ENCODE peak calls at places on chromosome 16, in six cellular contexts. H is RWPE1, W is GM06990, M is psoas muscle, C is astrocyte of the spinal cord, T is heart left ventricle. A is an unnamed sample.

GRCh38 chr16:85755929-85756768 is 5.3 kb upstream of the C16orf74 start:
- DNase-seq in H (no peak), W (peak), M (no peak), C (peak), T (no peak), A (peak)

GRCh38 chr16:85192736-85193493 is 80.6 kb upstream of the CIBAR2 start:
- DNase-seq in H (no peak), W (no peak), M (no peak), C (no peak), T (no peak), A (no peak)

GRCh38 chr16:4142268-4142667 is 26.0 kb upstream of the ADCY9 start:
- DNase-seq in H (no peak), W (peak), M (no peak), C (no peak), T (no peak), A (peak)

GRCh38 chr16:66878067-66878466 is 2.2 kb upstream of the PDP2 start:
- DNase-seq in H (no peak), W (peak), M (no peak), C (peak), T (no peak), A (no peak)

GRCh38 chr16:2692948-2693651 is 10.8 kb downstream of the KCTD5 start:
- DNase-seq in H (no peak), W (no peak), M (peak), C (peak), T (no peak), A (no peak)

GRCh38 chr16:54342001-54342776 is 55.6 kb upstream of the IRX3 start:
- DNase-seq in H (peak), W (no peak), M (no peak), C (no peak), T (no peak), A (no peak)

GRCh38 chr16:80027007-80027965 is 426.7 kb upstream of the MAF start:
- DNase-seq in H (peak), W (peak), M (peak), C (peak), T (peak), A (no peak)

GRCh38 chr16:2786061-2786825 is 1.1 kb downstream of the PRSS33 start:
- DNase-seq in H (no peak), W (no peak), M (no peak), C (no peak), T (no peak), A (no peak)

GRCh38 chr16:9092282-9092962 is 978 bp downstream of the HAPSTR1 start:
- DNase-seq in H (peak), W (peak), M (peak), C (no peak), T (peak), A (peak)

GRCh38 chr16:50572700-50573099 is 24.5 kb downstream of the NKD1 start:
- DNase-seq in H (no peak), W (no peak), M (no peak), C (no peak), T (no peak), A (no peak)

GRCh38 chr16:75552951-75553350 is 3.1 kb downstream of the TMEM231 start:
- DNase-seq in H (no peak), W (no peak), M (no peak), C (no peak), T (no peak), A (no peak)

GRCh38 chr16:81706327-81707295 is 72.5 kb upstream of the PLCG2 start:
- DNase-seq in H (no peak), W (no peak), M (no peak), C (no peak), T (no peak), A (no peak)

GRCh38 chr16:71929048-71929447 is 33.7 kb downstream of the IST1 start:
- DNase-seq in H (no peak), W (no peak), M (peak), C (peak), T (peak), A (no peak)

GRCh38 chr16:2744711-2745110 is 7.7 kb upstream of the SRRM2 start:
- DNase-seq in H (no peak), W (no peak), M (no peak), C (no peak), T (no peak), A (no peak)

GRCh38 chr16:56286819-56287218 is 95.5 kb downstream of the GNAO1 start:
- DNase-seq in H (no peak), W (no peak), M (no peak), C (no peak), T (no peak), A (no peak)

GRCh38 chr16:11949527-11949926 is 7.7 kb upstream of the NPIPB2 start:
- DNase-seq in H (peak), W (no peak), M (no peak), C (peak), T (peak), A (peak)

GRCh38 chr16:67803894-67804293 is 2.5 kb downstream of the RANBP10 start:
- DNase-seq in H (no peak), W (no peak), M (no peak), C (no peak), T (no peak), A (no peak)

GRCh38 chr16:87930456-87930855 is 5.9 kb downstream of the CA5A start:
- DNase-seq in H (no peak), W (no peak), M (no peak), C (no peak), T (no peak), A (no peak)

GRCh38 chr16:51418258-51418657 is 267.2 kb upstream of the SALL1 start:
- DNase-seq in H (no peak), W (no peak), M (no peak), C (no peak), T (no peak), A (no peak)

GRCh38 chr16:1781758-1782407 is 488 bp downstream of the SPSB3 start:
- DNase-seq in H (peak), W (peak), M (peak), C (no peak), T (peak), A (no peak)

GRCh38 chr16:4924593-4925378 is 12.2 kb downstream of the PPL start:
- DNase-seq in H (peak), W (no peak), M (no peak), C (no peak), T (no peak), A (no peak)

GRCh38 chr16:30744146-30744545 is 4.1 kb upstream of the PHKG2 start:
- DNase-seq in H (no peak), W (no peak), M (no peak), C (no peak), T (no peak), A (no peak)

GRCh38 chr16:22235839-22236745 is 30.0 kb downstream of the EEF2K start:
- DNase-seq in H (no peak), W (no peak), M (no peak), C (no peak), T (no peak), A (no peak)

GRCh38 chr16:84823484-84823883 is 3.7 kb downstream of the CRISPLD2 start:
- DNase-seq in H (no peak), W (no peak), M (no peak), C (no peak), T (no peak), A (no peak)

GRCh38 chr16:50879873-50880695 is 138.2 kb downstream of the CYLD start:
- DNase-seq in H (no peak), W (no peak), M (no peak), C (no peak), T (no peak), A (no peak)

GRCh38 chr16:48462146-48462740 is 77.0 kb upstream of the SIAH1 start:
- DNase-seq in H (peak), W (no peak), M (no peak), C (no peak), T (no peak), A (no peak)

GRCh38 chr16:15857779-15858560 is 1.1 kb upstream of the MYH11 start:
- DNase-seq in H (no peak), W (no peak), M (peak), C (no peak), T (peak), A (peak)

GRCh38 chr16:72787519-72788268 is 260.2 kb downstream of the ZFHX3 start:
- DNase-seq in H (peak), W (peak), M (peak), C (peak), T (peak), A (peak)

GRCh38 chr16:29876186-29876577 is 13.2 kb upstream of the CDIPT start:
- DNase-seq in H (no peak), W (no peak), M (no peak), C (no peak), T (no peak), A (no peak)

GRCh38 chr16:83933885-83934683 is 19.0 kb upstream of the OSGIN1 start:
- DNase-seq in H (no peak), W (no peak), M (no peak), C (no peak), T (no peak), A (no peak)

GRCh38 chr16:70152578-70153302 is 20.8 kb upstream of the CLEC18C start:
- DNase-seq in H (no peak), W (no peak), M (no peak), C (no peak), T (no peak), A (peak)

GRCh38 chr16:73523209-73523608 is 475.3 kb upstream of the ZFHX3 start:
- DNase-seq in H (no peak), W (no peak), M (no peak), C (no peak), T (no peak), A (no peak)

GRCh38 chr16:64841071-64841470 is 280.8 kb downstream of the CDH11 start:
- DNase-seq in H (no peak), W (no peak), M (no peak), C (peak), T (no peak), A (no peak)

GRCh38 chr16:7511549-7512260 is 179.1 kb downstream of the RBFOX1 start:
- DNase-seq in H (no peak), W (no peak), M (no peak), C (no peak), T (no peak), A (no peak)

GRCh38 chr16:7506363-7506762 is 173.7 kb downstream of the RBFOX1 start:
- DNase-seq in H (no peak), W (no peak), M (no peak), C (no peak), T (no peak), A (no peak)

GRCh38 chr16:7509919-7510705 is 177.5 kb downstream of the RBFOX1 start:
- DNase-seq in H (no peak), W (no peak), M (no peak), C (no peak), T (no peak), A (no peak)

GRCh38 chr16:7505495-7505894 is 172.8 kb downstream of the RBFOX1 start:
- DNase-seq in H (no peak), W (no peak), M (no peak), C (no peak), T (no peak), A (no peak)

GRCh38 chr16:7508656-7509055 is 176.0 kb downstream of the RBFOX1 start:
- DNase-seq in H (no peak), W (no peak), M (no peak), C (no peak), T (no peak), A (no peak)
- TF ChIP-seq CTCF in H (no peak), W (no peak), M (no peak), C (no peak), T (no peak), A (no peak)

DNA sequence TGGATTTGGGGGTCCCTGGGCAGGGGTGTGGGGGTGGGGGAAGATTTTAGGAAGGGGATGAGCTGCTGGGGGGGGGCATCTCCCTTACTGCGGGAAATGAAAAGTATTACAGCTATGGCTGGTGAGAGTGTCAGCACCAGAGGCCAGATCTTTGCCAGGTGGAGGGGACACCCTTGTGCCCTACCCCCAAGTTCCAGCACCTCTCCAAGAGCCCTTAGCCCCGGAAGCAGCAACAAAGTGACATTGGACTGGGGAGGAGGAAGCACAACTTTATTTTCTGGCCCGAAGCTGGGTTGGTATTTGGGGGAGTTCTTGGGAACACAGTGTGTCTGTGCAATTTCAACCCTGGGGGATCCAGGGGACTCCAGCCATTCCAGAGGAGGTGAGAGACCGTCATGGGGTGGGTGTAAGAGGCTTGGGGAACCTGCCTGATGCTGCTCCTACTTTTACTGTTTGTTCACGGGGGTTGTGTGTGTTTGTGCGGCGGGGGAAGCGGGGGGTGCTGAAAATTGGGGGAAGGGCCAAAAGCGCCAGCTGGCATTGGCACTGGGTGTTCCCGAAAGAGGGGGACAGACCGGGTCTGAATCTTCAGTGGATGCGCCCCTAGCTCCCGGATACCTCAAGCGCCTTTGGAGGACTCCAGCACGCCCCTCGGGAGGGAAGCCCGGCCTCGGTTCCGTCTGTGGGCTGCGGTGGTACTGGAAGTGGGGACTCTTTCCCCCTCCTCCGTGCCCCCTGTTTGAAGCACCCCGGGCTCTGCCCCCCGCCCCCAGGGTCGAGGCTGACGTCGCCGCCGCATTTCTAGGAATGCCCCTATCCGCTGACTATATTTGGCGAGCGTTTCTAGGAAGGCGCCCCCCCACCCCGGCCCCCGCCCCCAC is 230.3 kb downstream of the MRTFB start:
- DNase-seq in H (peak), W (peak), M (peak), C (no peak), T (peak), A (no peak)
- TF ChIP-seq CTCF in H (peak), W (no peak), M (no peak), C (no peak), T (no peak), A (no peak)

DNA sequence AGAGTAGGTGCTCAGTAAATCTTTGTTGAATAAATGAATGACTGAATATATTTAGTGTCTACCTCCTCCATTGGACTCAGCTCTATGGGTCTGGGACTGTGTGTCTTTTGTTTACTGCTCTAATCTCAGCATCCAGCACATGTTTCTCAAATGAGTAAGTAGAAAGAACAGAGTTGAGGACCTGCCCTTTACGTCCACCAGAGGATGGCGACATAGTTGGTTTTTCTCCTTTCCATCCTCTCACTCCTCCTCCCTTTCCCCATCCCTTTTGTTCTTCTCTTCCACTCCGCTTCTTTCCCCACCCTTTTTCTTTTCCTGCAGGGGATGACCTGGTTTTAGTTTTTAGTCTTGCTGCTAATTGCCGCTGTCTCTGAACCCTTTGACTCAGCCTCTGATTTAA is 12.1 kb upstream of the CHP2 start:
- DNase-seq in H (no peak), W (no peak), M (no peak), C (no peak), T (no peak), A (no peak)
- TF ChIP-seq CTCF in H (no peak), W (no peak), M (no peak), C (no peak), T (no peak), A (no peak)

DNA sequence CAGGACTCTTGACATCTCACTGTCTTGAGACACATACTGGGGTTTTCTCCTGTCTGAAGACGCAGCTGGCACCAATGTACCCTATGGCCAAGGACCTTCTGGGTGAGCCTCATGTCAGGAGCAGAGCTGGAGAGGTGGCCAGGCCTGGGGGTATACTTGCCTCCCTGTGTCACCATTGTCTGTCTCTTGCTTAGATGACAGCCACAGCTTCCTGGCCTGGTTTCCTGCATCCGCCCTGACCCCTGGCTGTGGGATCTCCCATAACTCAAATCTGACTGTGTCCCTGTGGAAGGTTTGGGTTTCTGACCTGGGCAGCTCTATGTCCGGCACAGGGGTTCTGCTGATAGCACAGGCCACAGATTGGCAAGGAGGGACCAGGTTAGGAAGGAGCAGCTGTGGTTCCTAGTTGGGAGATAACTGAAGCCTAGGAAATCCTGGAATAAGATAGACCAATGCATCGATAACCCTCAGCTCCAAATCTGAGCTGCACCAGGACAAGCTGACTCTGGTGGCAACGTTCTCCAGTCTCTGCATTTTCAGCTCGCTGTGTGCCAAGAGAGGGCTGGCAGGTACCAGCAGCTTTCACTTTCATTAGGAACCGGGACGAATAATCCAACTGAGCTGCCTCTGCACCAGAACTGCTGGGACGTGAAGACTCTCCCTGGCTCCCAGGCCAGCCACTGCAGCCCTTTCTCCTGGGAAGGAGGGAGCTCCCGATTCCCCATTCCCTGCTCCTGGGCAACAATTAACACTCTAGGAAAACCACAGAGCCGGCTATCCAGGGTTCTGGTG is 5.0 kb downstream of the DEXI start:
- DNase-seq in H (no peak), W (no peak), M (no peak), C (no peak), T (peak), A (no peak)
- TF ChIP-seq CTCF in H (no peak), W (no peak), M (no peak), C (no peak), T (no peak), A (no peak)

GRCh38 chr16:27229891-27230470 is 26.7 kb downstream of the KDM8 start:
- DNase-seq in H (no peak), W (no peak), M (no peak), C (no peak), T (no peak), A (no peak)
- TF ChIP-seq CTCF in H (no peak), W (no peak), M (no peak), C (no peak), T (no peak), A (no peak)

A was measured in GM13976.